ENCODE peak calls at places on chromosomes 6 and 20, in nine cellular contexts. One of them, this sample, is unnamed.
A peak's percentile ranks its signal among the peaks of the same experiment; 100 is the strongest.

GRCh38 chr6:108699290-108700041 is 138.7 kb downstream of the FOXO3 start:
- DNase-seq in CD4-positive, alpha-beta T cell: no peak
- DNase-seq in activated CD8-positive, alpha-beta memory T cell treated with anti-CD3 and anti-CD28 coated beads, Interleukin-2, amount 50 U/mL, for 4 hours: no peak
- DNase-seq in Right ventricle myocardium superior: peak; percentile 66
- DNase-seq in MV-4-11: no peak
- DNase-seq in vagina: no peak
- DNase-seq in hippocampal formation: no peak
- DNase-seq in COR-L47: peak; percentile 48
- DNase-seq in stimulated activated CD4-positive, alpha-beta T cell treated with anti-CD3 and anti-CD28 coated beads, Interleukin-15, amount 100 ng/mL, for 1 hour: no peak
- DNase-seq in this sample: no peak

GRCh38 chr6:45163952-45164766 is 164.0 kb upstream of the RUNX2 start:
- DNase-seq in Right ventricle myocardium superior: no peak
- DNase-seq in vagina: no peak
- DNase-seq in stimulated activated CD4-positive, alpha-beta T cell treated with anti-CD3 and anti-CD28 coated beads, Interleukin-15, amount 100 ng/mL, for 1 hour: no peak
- DNase-seq in hippocampal formation: no peak
- DNase-seq in activated CD8-positive, alpha-beta memory T cell treated with anti-CD3 and anti-CD28 coated beads, Interleukin-2, amount 50 U/mL, for 4 hours: no peak
- DNase-seq in MV-4-11: no peak
- DNase-seq in CD4-positive, alpha-beta T cell: no peak
- DNase-seq in COR-L47: no peak
- DNase-seq in this sample: no peak

GRCh38 chr6:15897063-15897934 is 231.6 kb upstream of the MYLIP start:
- DNase-seq in stimulated activated CD4-positive, alpha-beta T cell treated with anti-CD3 and anti-CD28 coated beads, Interleukin-15, amount 100 ng/mL, for 1 hour: no peak
- DNase-seq in vagina: no peak
- DNase-seq in hippocampal formation: peak; percentile 5
- DNase-seq in activated CD8-positive, alpha-beta memory T cell treated with anti-CD3 and anti-CD28 coated beads, Interleukin-2, amount 50 U/mL, for 4 hours: no peak
- DNase-seq in Right ventricle myocardium superior: no peak
- DNase-seq in MV-4-11: peak; percentile 85
- DNase-seq in CD4-positive, alpha-beta T cell: no peak
- DNase-seq in COR-L47: no peak
- DNase-seq in this sample: peak; percentile 46

GRCh38 chr6:34202329-34203201 is 34.1 kb upstream of the HMGA1 start:
- DNase-seq in stimulated activated CD4-positive, alpha-beta T cell treated with anti-CD3 and anti-CD28 coated beads, Interleukin-15, amount 100 ng/mL, for 1 hour: no peak
- DNase-seq in hippocampal formation: no peak
- DNase-seq in vagina: no peak
- DNase-seq in Right ventricle myocardium superior: no peak
- DNase-seq in CD4-positive, alpha-beta T cell: no peak
- DNase-seq in activated CD8-positive, alpha-beta memory T cell treated with anti-CD3 and anti-CD28 coated beads, Interleukin-2, amount 50 U/mL, for 4 hours: no peak
- DNase-seq in MV-4-11: no peak
- DNase-seq in COR-L47: no peak
- DNase-seq in this sample: no peak

GRCh38 chr6:157428418-157429202 is 47.6 kb downstream of the ZDHHC14 start:
- DNase-seq in Right ventricle myocardium superior: no peak
- DNase-seq in vagina: no peak
- DNase-seq in CD4-positive, alpha-beta T cell: no peak
- DNase-seq in MV-4-11: no peak
- DNase-seq in stimulated activated CD4-positive, alpha-beta T cell treated with anti-CD3 and anti-CD28 coated beads, Interleukin-15, amount 100 ng/mL, for 1 hour: peak; percentile 48
- DNase-seq in COR-L47: no peak
- DNase-seq in activated CD8-positive, alpha-beta memory T cell treated with anti-CD3 and anti-CD28 coated beads, Interleukin-2, amount 50 U/mL, for 4 hours: peak; percentile 32
- DNase-seq in hippocampal formation: no peak
- DNase-seq in this sample: no peak

GRCh38 chr6:166697113-166697512 is 70.1 kb upstream of the RPS6KA2 start:
- DNase-seq in COR-L47: no peak
- DNase-seq in activated CD8-positive, alpha-beta memory T cell treated with anti-CD3 and anti-CD28 coated beads, Interleukin-2, amount 50 U/mL, for 4 hours: no peak
- DNase-seq in Right ventricle myocardium superior: no peak
- DNase-seq in vagina: no peak
- DNase-seq in hippocampal formation: no peak
- DNase-seq in CD4-positive, alpha-beta T cell: no peak
- DNase-seq in MV-4-11: peak; percentile 61
- DNase-seq in stimulated activated CD4-positive, alpha-beta T cell treated with anti-CD3 and anti-CD28 coated beads, Interleukin-15, amount 100 ng/mL, for 1 hour: no peak
- DNase-seq in this sample: no peak

GRCh38 chr20:33251496-33251895 is 15.7 kb downstream of the BPIFA1 start:
- DNase-seq in stimulated activated CD4-positive, alpha-beta T cell treated with anti-CD3 and anti-CD28 coated beads, Interleukin-15, amount 100 ng/mL, for 1 hour: no peak
- DNase-seq in activated CD8-positive, alpha-beta memory T cell treated with anti-CD3 and anti-CD28 coated beads, Interleukin-2, amount 50 U/mL, for 4 hours: no peak
- DNase-seq in hippocampal formation: no peak
- DNase-seq in Right ventricle myocardium superior: no peak
- DNase-seq in vagina: no peak
- DNase-seq in COR-L47: no peak
- DNase-seq in MV-4-11: no peak
- DNase-seq in CD4-positive, alpha-beta T cell: no peak
- DNase-seq in this sample: no peak

GRCh38 chr6:169251371-169251802 is 2.3 kb downstream of the THBS2 start:
- DNase-seq in MV-4-11: no peak
- DNase-seq in CD4-positive, alpha-beta T cell: no peak
- DNase-seq in hippocampal formation: peak; percentile 33
- DNase-seq in stimulated activated CD4-positive, alpha-beta T cell treated with anti-CD3 and anti-CD28 coated beads, Interleukin-15, amount 100 ng/mL, for 1 hour: no peak
- DNase-seq in vagina: no peak
- DNase-seq in Right ventricle myocardium superior: no peak
- DNase-seq in COR-L47: no peak
- DNase-seq in activated CD8-positive, alpha-beta memory T cell treated with anti-CD3 and anti-CD28 coated beads, Interleukin-2, amount 50 U/mL, for 4 hours: no peak
- DNase-seq in this sample: peak; percentile 33

GRCh38 chr6:32082951-32083350 is 26.2 kb downstream of the TNXB start:
- DNase-seq in CD4-positive, alpha-beta T cell: no peak
- DNase-seq in MV-4-11: no peak
- DNase-seq in Right ventricle myocardium superior: peak; percentile 75
- DNase-seq in hippocampal formation: no peak
- DNase-seq in activated CD8-positive, alpha-beta memory T cell treated with anti-CD3 and anti-CD28 coated beads, Interleukin-2, amount 50 U/mL, for 4 hours: no peak
- DNase-seq in vagina: peak; percentile 98
- DNase-seq in COR-L47: no peak
- DNase-seq in stimulated activated CD4-positive, alpha-beta T cell treated with anti-CD3 and anti-CD28 coated beads, Interleukin-15, amount 100 ng/mL, for 1 hour: no peak
- DNase-seq in this sample: peak; percentile 95

GRCh38 chr6:156427345-156427744 is 349.8 kb upstream of the ARID1B start:
- DNase-seq in COR-L47: no peak
- DNase-seq in CD4-positive, alpha-beta T cell: no peak
- DNase-seq in stimulated activated CD4-positive, alpha-beta T cell treated with anti-CD3 and anti-CD28 coated beads, Interleukin-15, amount 100 ng/mL, for 1 hour: no peak
- DNase-seq in hippocampal formation: peak; percentile 9
- DNase-seq in activated CD8-positive, alpha-beta memory T cell treated with anti-CD3 and anti-CD28 coated beads, Interleukin-2, amount 50 U/mL, for 4 hours: no peak
- DNase-seq in MV-4-11: no peak
- DNase-seq in Right ventricle myocardium superior: peak; percentile 44
- DNase-seq in vagina: no peak
- DNase-seq in this sample: peak; percentile 92

GRCh38 chr20:35730583-35731468 is 11.2 kb downstream of the RBM39 start:
- DNase-seq in hippocampal formation: no peak
- DNase-seq in CD4-positive, alpha-beta T cell: no peak
- DNase-seq in stimulated activated CD4-positive, alpha-beta T cell treated with anti-CD3 and anti-CD28 coated beads, Interleukin-15, amount 100 ng/mL, for 1 hour: no peak
- DNase-seq in activated CD8-positive, alpha-beta memory T cell treated with anti-CD3 and anti-CD28 coated beads, Interleukin-2, amount 50 U/mL, for 4 hours: no peak
- DNase-seq in Right ventricle myocardium superior: no peak
- DNase-seq in COR-L47: no peak
- DNase-seq in vagina: no peak
- DNase-seq in MV-4-11: no peak
- DNase-seq in this sample: no peak

GRCh38 chr6:112286010-112286409 is 31.6 kb upstream of the LAMA4 start:
- DNase-seq in Right ventricle myocardium superior: no peak
- DNase-seq in hippocampal formation: no peak
- DNase-seq in CD4-positive, alpha-beta T cell: no peak
- DNase-seq in COR-L47: no peak
- DNase-seq in vagina: no peak
- DNase-seq in stimulated activated CD4-positive, alpha-beta T cell treated with anti-CD3 and anti-CD28 coated beads, Interleukin-15, amount 100 ng/mL, for 1 hour: no peak
- DNase-seq in activated CD8-positive, alpha-beta memory T cell treated with anti-CD3 and anti-CD28 coated beads, Interleukin-2, amount 50 U/mL, for 4 hours: peak; percentile 25
- DNase-seq in MV-4-11: no peak
- DNase-seq in this sample: no peak

GRCh38 chr6:139017227-139017626 is 11.3 kb upstream of the ABRACL start:
- DNase-seq in stimulated activated CD4-positive, alpha-beta T cell treated with anti-CD3 and anti-CD28 coated beads, Interleukin-15, amount 100 ng/mL, for 1 hour: no peak
- DNase-seq in COR-L47: no peak
- DNase-seq in CD4-positive, alpha-beta T cell: no peak
- DNase-seq in activated CD8-positive, alpha-beta memory T cell treated with anti-CD3 and anti-CD28 coated beads, Interleukin-2, amount 50 U/mL, for 4 hours: no peak
- DNase-seq in MV-4-11: no peak
- DNase-seq in hippocampal formation: peak; percentile 4
- DNase-seq in vagina: no peak
- DNase-seq in Right ventricle myocardium superior: no peak
- DNase-seq in this sample: no peak

GRCh38 chr6:151445482-151445881 is 6.4 kb downstream of the RMND1 start:
- DNase-seq in Right ventricle myocardium superior: no peak
- DNase-seq in stimulated activated CD4-positive, alpha-beta T cell treated with anti-CD3 and anti-CD28 coated beads, Interleukin-15, amount 100 ng/mL, for 1 hour: no peak
- DNase-seq in activated CD8-positive, alpha-beta memory T cell treated with anti-CD3 and anti-CD28 coated beads, Interleukin-2, amount 50 U/mL, for 4 hours: no peak
- DNase-seq in vagina: no peak
- DNase-seq in COR-L47: no peak
- DNase-seq in MV-4-11: no peak
- DNase-seq in CD4-positive, alpha-beta T cell: no peak
- DNase-seq in hippocampal formation: no peak
- DNase-seq in this sample: no peak

GRCh38 chr20:62473717-62474584 is 1.8 kb downstream of the GATA5 start:
- DNase-seq in vagina: no peak
- DNase-seq in MV-4-11: no peak
- DNase-seq in Right ventricle myocardium superior: no peak
- DNase-seq in COR-L47: no peak
- DNase-seq in stimulated activated CD4-positive, alpha-beta T cell treated with anti-CD3 and anti-CD28 coated beads, Interleukin-15, amount 100 ng/mL, for 1 hour: no peak
- DNase-seq in activated CD8-positive, alpha-beta memory T cell treated with anti-CD3 and anti-CD28 coated beads, Interleukin-2, amount 50 U/mL, for 4 hours: no peak
- DNase-seq in CD4-positive, alpha-beta T cell: no peak
- DNase-seq in hippocampal formation: no peak
- DNase-seq in this sample: no peak

GRCh38 chr6:152635949-152636674 is 1.1 kb downstream of the SYNE1 start:
- DNase-seq in vagina: no peak
- DNase-seq in COR-L47: peak; percentile 31
- DNase-seq in CD4-positive, alpha-beta T cell: no peak
- DNase-seq in activated CD8-positive, alpha-beta memory T cell treated with anti-CD3 and anti-CD28 coated beads, Interleukin-2, amount 50 U/mL, for 4 hours: no peak
- DNase-seq in hippocampal formation: peak; percentile 9
- DNase-seq in Right ventricle myocardium superior: peak; percentile 56
- DNase-seq in stimulated activated CD4-positive, alpha-beta T cell treated with anti-CD3 and anti-CD28 coated beads, Interleukin-15, amount 100 ng/mL, for 1 hour: no peak
- DNase-seq in MV-4-11: no peak
- DNase-seq in this sample: peak; percentile 47

GRCh38 chr6:16758163-16758975 is 2.9 kb downstream of the ATXN1 start:
- DNase-seq in Right ventricle myocardium superior: no peak
- DNase-seq in hippocampal formation: peak; percentile 37
- DNase-seq in vagina: no peak
- DNase-seq in MV-4-11: peak; percentile 70
- DNase-seq in COR-L47: peak; percentile 17
- DNase-seq in activated CD8-positive, alpha-beta memory T cell treated with anti-CD3 and anti-CD28 coated beads, Interleukin-2, amount 50 U/mL, for 4 hours: no peak
- DNase-seq in stimulated activated CD4-positive, alpha-beta T cell treated with anti-CD3 and anti-CD28 coated beads, Interleukin-15, amount 100 ng/mL, for 1 hour: no peak
- DNase-seq in CD4-positive, alpha-beta T cell: no peak
- DNase-seq in this sample: no peak

GRCh38 chr20:10466325-10466724 is 31.2 kb downstream of the SLX4IP start:
- DNase-seq in Right ventricle myocardium superior: no peak
- DNase-seq in activated CD8-positive, alpha-beta memory T cell treated with anti-CD3 and anti-CD28 coated beads, Interleukin-2, amount 50 U/mL, for 4 hours: no peak
- DNase-seq in stimulated activated CD4-positive, alpha-beta T cell treated with anti-CD3 and anti-CD28 coated beads, Interleukin-15, amount 100 ng/mL, for 1 hour: no peak
- DNase-seq in vagina: no peak
- DNase-seq in MV-4-11: no peak
- DNase-seq in CD4-positive, alpha-beta T cell: no peak
- DNase-seq in hippocampal formation: no peak
- DNase-seq in COR-L47: no peak
- DNase-seq in this sample: no peak

GRCh38 chr6:99605074-99605726 is 1.4 kb upstream of the PRDM13 start:
- DNase-seq in stimulated activated CD4-positive, alpha-beta T cell treated with anti-CD3 and anti-CD28 coated beads, Interleukin-15, amount 100 ng/mL, for 1 hour: no peak
- DNase-seq in MV-4-11: no peak
- DNase-seq in COR-L47: no peak
- DNase-seq in activated CD8-positive, alpha-beta memory T cell treated with anti-CD3 and anti-CD28 coated beads, Interleukin-2, amount 50 U/mL, for 4 hours: no peak
- DNase-seq in vagina: no peak
- DNase-seq in CD4-positive, alpha-beta T cell: no peak
- DNase-seq in hippocampal formation: no peak
- DNase-seq in Right ventricle myocardium superior: no peak
- DNase-seq in this sample: no peak

GRCh38 chr6:146913842-146914562 is 290.2 kb upstream of the STXBP5 start:
- DNase-seq in CD4-positive, alpha-beta T cell: no peak
- DNase-seq in Right ventricle myocardium superior: peak; percentile 72
- DNase-seq in vagina: no peak
- DNase-seq in COR-L47: no peak
- DNase-seq in activated CD8-positive, alpha-beta memory T cell treated with anti-CD3 and anti-CD28 coated beads, Interleukin-2, amount 50 U/mL, for 4 hours: no peak
- DNase-seq in stimulated activated CD4-positive, alpha-beta T cell treated with anti-CD3 and anti-CD28 coated beads, Interleukin-15, amount 100 ng/mL, for 1 hour: no peak
- DNase-seq in MV-4-11: peak; percentile 54
- DNase-seq in hippocampal formation: peak; percentile 36
- DNase-seq in this sample: peak; percentile 90

GRCh38 chr6:30515967-30516753 is 26.9 kb downstream of the HLA-E start:
- DNase-seq in stimulated activated CD4-positive, alpha-beta T cell treated with anti-CD3 and anti-CD28 coated beads, Interleukin-15, amount 100 ng/mL, for 1 hour: peak; percentile 77
- DNase-seq in MV-4-11: peak; percentile 100
- DNase-seq in COR-L47: peak; percentile 51
- DNase-seq in Right ventricle myocardium superior: peak; percentile 93
- DNase-seq in hippocampal formation: peak; percentile 27
- DNase-seq in CD4-positive, alpha-beta T cell: peak; percentile 85
- DNase-seq in vagina: peak; percentile 97
- DNase-seq in activated CD8-positive, alpha-beta memory T cell treated with anti-CD3 and anti-CD28 coated beads, Interleukin-2, amount 50 U/mL, for 4 hours: peak; percentile 88
- DNase-seq in this sample: peak; percentile 85

GRCh38 chr6:149233056-149233715 is 84.3 kb upstream of the TAB2 start:
- DNase-seq in activated CD8-positive, alpha-beta memory T cell treated with anti-CD3 and anti-CD28 coated beads, Interleukin-2, amount 50 U/mL, for 4 hours: peak; percentile 39
- DNase-seq in hippocampal formation: no peak
- DNase-seq in vagina: no peak
- DNase-seq in MV-4-11: no peak
- DNase-seq in CD4-positive, alpha-beta T cell: peak; percentile 49
- DNase-seq in Right ventricle myocardium superior: no peak
- DNase-seq in stimulated activated CD4-positive, alpha-beta T cell treated with anti-CD3 and anti-CD28 coated beads, Interleukin-15, amount 100 ng/mL, for 1 hour: peak; percentile 21
- DNase-seq in COR-L47: no peak
- DNase-seq in this sample: peak; percentile 78

GRCh38 chr20:19094959-19095541 is 117.4 kb upstream of the SLC24A3 start:
- DNase-seq in vagina: no peak
- DNase-seq in hippocampal formation: no peak
- DNase-seq in activated CD8-positive, alpha-beta memory T cell treated with anti-CD3 and anti-CD28 coated beads, Interleukin-2, amount 50 U/mL, for 4 hours: no peak
- DNase-seq in stimulated activated CD4-positive, alpha-beta T cell treated with anti-CD3 and anti-CD28 coated beads, Interleukin-15, amount 100 ng/mL, for 1 hour: no peak
- DNase-seq in Right ventricle myocardium superior: no peak
- DNase-seq in CD4-positive, alpha-beta T cell: no peak
- DNase-seq in COR-L47: no peak
- DNase-seq in MV-4-11: no peak
- DNase-seq in this sample: no peak

GRCh38 chr6:5082487-5083306 is 2.4 kb upstream of the PPP1R3G start:
- DNase-seq in CD4-positive, alpha-beta T cell: no peak
- DNase-seq in stimulated activated CD4-positive, alpha-beta T cell treated with anti-CD3 and anti-CD28 coated beads, Interleukin-15, amount 100 ng/mL, for 1 hour: no peak
- DNase-seq in activated CD8-positive, alpha-beta memory T cell treated with anti-CD3 and anti-CD28 coated beads, Interleukin-2, amount 50 U/mL, for 4 hours: no peak
- DNase-seq in MV-4-11: peak; percentile 37
- DNase-seq in hippocampal formation: no peak
- DNase-seq in vagina: no peak
- DNase-seq in Right ventricle myocardium superior: no peak
- DNase-seq in COR-L47: no peak
- DNase-seq in this sample: peak; percentile 92

GRCh38 chr20:39069976-39070375 is 107.8 kb downstream of the DHX35 start:
- DNase-seq in stimulated activated CD4-positive, alpha-beta T cell treated with anti-CD3 and anti-CD28 coated beads, Interleukin-15, amount 100 ng/mL, for 1 hour: no peak
- DNase-seq in COR-L47: no peak
- DNase-seq in vagina: no peak
- DNase-seq in CD4-positive, alpha-beta T cell: no peak
- DNase-seq in MV-4-11: no peak
- DNase-seq in Right ventricle myocardium superior: no peak
- DNase-seq in hippocampal formation: no peak
- DNase-seq in activated CD8-positive, alpha-beta memory T cell treated with anti-CD3 and anti-CD28 coated beads, Interleukin-2, amount 50 U/mL, for 4 hours: no peak
- DNase-seq in this sample: peak; percentile 37

GRCh38 chr6:17013701-17014100 is 88.1 kb upstream of the STMND1 start:
- DNase-seq in CD4-positive, alpha-beta T cell: no peak
- DNase-seq in hippocampal formation: no peak
- DNase-seq in Right ventricle myocardium superior: no peak
- DNase-seq in MV-4-11: no peak
- DNase-seq in vagina: no peak
- DNase-seq in stimulated activated CD4-positive, alpha-beta T cell treated with anti-CD3 and anti-CD28 coated beads, Interleukin-15, amount 100 ng/mL, for 1 hour: no peak
- DNase-seq in COR-L47: no peak
- DNase-seq in activated CD8-positive, alpha-beta memory T cell treated with anti-CD3 and anti-CD28 coated beads, Interleukin-2, amount 50 U/mL, for 4 hours: no peak
- DNase-seq in this sample: peak; percentile 85

GRCh38 chr6:158593670-158594069 is 33.8 kb downstream of the TMEM181 start:
- DNase-seq in hippocampal formation: no peak
- DNase-seq in COR-L47: no peak
- DNase-seq in activated CD8-positive, alpha-beta memory T cell treated with anti-CD3 and anti-CD28 coated beads, Interleukin-2, amount 50 U/mL, for 4 hours: no peak
- DNase-seq in MV-4-11: no peak
- DNase-seq in stimulated activated CD4-positive, alpha-beta T cell treated with anti-CD3 and anti-CD28 coated beads, Interleukin-15, amount 100 ng/mL, for 1 hour: no peak
- DNase-seq in Right ventricle myocardium superior: no peak
- DNase-seq in CD4-positive, alpha-beta T cell: no peak
- DNase-seq in vagina: no peak
- DNase-seq in this sample: no peak

GRCh38 chr20:23501926-23502325 is 11.0 kb downstream of the CST8 start:
- DNase-seq in CD4-positive, alpha-beta T cell: no peak
- DNase-seq in activated CD8-positive, alpha-beta memory T cell treated with anti-CD3 and anti-CD28 coated beads, Interleukin-2, amount 50 U/mL, for 4 hours: no peak
- DNase-seq in COR-L47: no peak
- DNase-seq in Right ventricle myocardium superior: no peak
- DNase-seq in stimulated activated CD4-positive, alpha-beta T cell treated with anti-CD3 and anti-CD28 coated beads, Interleukin-15, amount 100 ng/mL, for 1 hour: no peak
- DNase-seq in hippocampal formation: no peak
- DNase-seq in MV-4-11: no peak
- DNase-seq in vagina: no peak
- DNase-seq in this sample: no peak

GRCh38 chr6:122580731-122581130 is 29.5 kb upstream of the PKIB start:
- DNase-seq in activated CD8-positive, alpha-beta memory T cell treated with anti-CD3 and anti-CD28 coated beads, Interleukin-2, amount 50 U/mL, for 4 hours: no peak
- DNase-seq in Right ventricle myocardium superior: no peak
- DNase-seq in CD4-positive, alpha-beta T cell: no peak
- DNase-seq in vagina: no peak
- DNase-seq in stimulated activated CD4-positive, alpha-beta T cell treated with anti-CD3 and anti-CD28 coated beads, Interleukin-15, amount 100 ng/mL, for 1 hour: no peak
- DNase-seq in hippocampal formation: no peak
- DNase-seq in MV-4-11: peak; percentile 52
- DNase-seq in COR-L47: peak; percentile 39
- DNase-seq in this sample: no peak

GRCh38 chr6:131954775-131955107 is 3.6 kb upstream of the CCN2 start:
- DNase-seq in CD4-positive, alpha-beta T cell: no peak
- DNase-seq in stimulated activated CD4-positive, alpha-beta T cell treated with anti-CD3 and anti-CD28 coated beads, Interleukin-15, amount 100 ng/mL, for 1 hour: no peak
- DNase-seq in Right ventricle myocardium superior: no peak
- DNase-seq in COR-L47: no peak
- DNase-seq in hippocampal formation: no peak
- DNase-seq in MV-4-11: peak; percentile 70
- DNase-seq in activated CD8-positive, alpha-beta memory T cell treated with anti-CD3 and anti-CD28 coated beads, Interleukin-2, amount 50 U/mL, for 4 hours: no peak
- DNase-seq in vagina: no peak
- DNase-seq in this sample: no peak

GRCh38 chr6:8429821-8430220 is 5.5 kb downstream of the SLC35B3 start:
- DNase-seq in Right ventricle myocardium superior: no peak
- DNase-seq in stimulated activated CD4-positive, alpha-beta T cell treated with anti-CD3 and anti-CD28 coated beads, Interleukin-15, amount 100 ng/mL, for 1 hour: no peak
- DNase-seq in CD4-positive, alpha-beta T cell: no peak
- DNase-seq in MV-4-11: no peak
- DNase-seq in vagina: no peak
- DNase-seq in COR-L47: no peak
- DNase-seq in activated CD8-positive, alpha-beta memory T cell treated with anti-CD3 and anti-CD28 coated beads, Interleukin-2, amount 50 U/mL, for 4 hours: no peak
- DNase-seq in hippocampal formation: no peak
- DNase-seq in this sample: no peak